ENCODE peak calls at places on chromosomes 3 and 15, in nine cellular contexts. Y, N, T, P, C, S, R, M and Q are unnamed samples.

GRCh38 chr3:68060186-68060585 is 405.8 kb upstream of the SUCLG2 start:
- DNase-seq in C (no peak), Y (no peak), T (peak), M (no peak), P (no peak), N (no peak), S (no peak), R (no peak), Q (no peak)

GRCh38 chr3:125154800-125155269 is 57.7 kb downstream of the SLC12A8 start:
- DNase-seq in N (no peak), R (no peak), T (no peak), Y (no peak), M (no peak), P (no peak), S (no peak), C (no peak), Q (peak)

GRCh38 chr3:126212629-126213375 is 32.4 kb upstream of the ALDH1L1 start:
- DNase-seq in C (no peak), S (peak), N (peak), R (no peak), P (peak), Y (no peak), T (peak), M (peak), Q (no peak)

GRCh38 chr3:182937293-182938051 is 42.9 kb downstream of the DCUN1D1 start:
- DNase-seq in N (no peak), M (no peak), T (peak), C (no peak), S (no peak), Y (no peak), R (no peak), P (peak), Q (no peak)

GRCh38 chr15:94937243-94937642 is 705.9 kb downstream of the MCTP2 start:
- DNase-seq in R (no peak), N (no peak), T (no peak), M (no peak), Y (no peak), P (no peak), S (no peak), C (no peak), Q (no peak)

GRCh38 chr3:100913870-100914654 is 79.2 kb downstream of the ABI3BP start:
- DNase-seq in S (no peak), P (no peak), Y (no peak), M (no peak), N (peak), T (no peak), C (peak), R (no peak), Q (no peak)

GRCh38 chr3:66483006-66483928 is 17.6 kb downstream of the LRIG1 start:
- DNase-seq in M (no peak), S (no peak), Y (no peak), T (no peak), P (no peak), N (peak), C (peak), R (no peak), Q (no peak)

GRCh38 chr3:143820466-143821221 is 27.6 kb downstream of the SLC9A9 start:
- DNase-seq in T (peak), P (no peak), R (no peak), M (no peak), S (no peak), C (no peak), N (peak), Y (no peak), Q (no peak)

GRCh38 chr15:101179341-101180153 is 72.3 kb downstream of the CHSY1 start:
- DNase-seq in P (no peak), N (peak), C (no peak), T (no peak), S (no peak), Y (no peak), M (no peak), R (no peak), Q (no peak)

GRCh38 chr15:62896380-62896866 is 146.1 kb upstream of the TPM1 start:
- DNase-seq in Y (no peak), S (no peak), R (no peak), T (peak), P (no peak), M (no peak), N (no peak), C (no peak), Q (no peak)

GRCh38 chr15:86743283-86743903 is 663.7 kb downstream of the AGBL1 start:
- DNase-seq in N (no peak), P (peak), R (peak), T (peak), M (peak), C (peak), S (peak), Y (peak), Q (peak)

GRCh38 chr15:77409259-77410156 is 10.4 kb downstream of the PEAK1 start:
- DNase-seq in Y (no peak), T (no peak), M (no peak), P (peak), C (no peak), S (no peak), R (no peak), N (no peak), Q (peak)

GRCh38 chr15:92393287-92393993 is at the start of gene ST8SIA2:
- DNase-seq in Y (no peak), S (peak), N (peak), M (peak), P (no peak), T (peak), R (no peak), C (no peak), Q (no peak)

GRCh38 chr15:90818251-90819210 is 49.9 kb upstream of the FURIN start:
- DNase-seq in S (peak), Y (peak), N (no peak), M (peak), T (peak), P (peak), C (no peak), R (no peak), Q (peak)

GRCh38 chr15:45112143-45112591 is 1.8 kb downstream of the DUOX2 start:
- DNase-seq in T (no peak), N (no peak), M (no peak), S (peak), P (no peak), Y (no peak), C (no peak), R (no peak), Q (no peak)

GRCh38 chr3:49158792-49159191 is 7.3 kb downstream of the CCDC71 start:
- DNase-seq in R (no peak), M (no peak), P (no peak), N (no peak), T (no peak), S (no peak), C (no peak), Y (no peak), Q (no peak)